ENCODE peak calls at places on chromosomes 1 and 21, in six cellular contexts. One of them, this sample, is unnamed.

GRCh38 chr1:220902916-220903315 is 23.7 kb downstream of the HLX start:
- DNase-seq in CD4-positive, CD25-positive, alpha-beta regulatory T cell: no peak
- DNase-seq in skeletal muscle cell: no peak
- DNase-seq in effector memory CD4-positive, alpha-beta T cell: no peak
- DNase-seq in astrocyte: no peak
- DNase-seq in GM23338: no peak
- DNase-seq in this sample: no peak

GRCh38 chr1:173430707-173431662 is 46.1 kb upstream of the PRDX6 start:
- DNase-seq in CD4-positive, CD25-positive, alpha-beta regulatory T cell: peak
- DNase-seq in skeletal muscle cell: peak
- DNase-seq in effector memory CD4-positive, alpha-beta T cell: peak
- DNase-seq in astrocyte: peak
- DNase-seq in GM23338: peak
- DNase-seq in this sample: peak

GRCh38 chr1:233673146-233673946 is 59.4 kb downstream of the KCNK1 start:
- DNase-seq in CD4-positive, CD25-positive, alpha-beta regulatory T cell: no peak
- DNase-seq in skeletal muscle cell: no peak
- DNase-seq in effector memory CD4-positive, alpha-beta T cell: no peak
- DNase-seq in astrocyte: no peak
- DNase-seq in GM23338: no peak
- DNase-seq in this sample: no peak

GRCh38 chr1:208423522-208423921 is 179.3 kb upstream of the PLXNA2 start:
- DNase-seq in CD4-positive, CD25-positive, alpha-beta regulatory T cell: no peak
- DNase-seq in skeletal muscle cell: no peak
- DNase-seq in effector memory CD4-positive, alpha-beta T cell: no peak
- DNase-seq in astrocyte: no peak
- DNase-seq in GM23338: no peak
- DNase-seq in this sample: peak

GRCh38 chr1:77288275-77288674 is 6.5 kb downstream of the AK5 start:
- DNase-seq in CD4-positive, CD25-positive, alpha-beta regulatory T cell: no peak
- DNase-seq in skeletal muscle cell: peak
- DNase-seq in effector memory CD4-positive, alpha-beta T cell: no peak
- DNase-seq in astrocyte: no peak
- DNase-seq in GM23338: no peak
- DNase-seq in this sample: no peak

GRCh38 chr1:227428803-227429202 is 110.5 kb upstream of the CDC42BPA start:
- DNase-seq in CD4-positive, CD25-positive, alpha-beta regulatory T cell: no peak
- DNase-seq in skeletal muscle cell: peak
- DNase-seq in effector memory CD4-positive, alpha-beta T cell: no peak
- DNase-seq in astrocyte: peak
- DNase-seq in GM23338: peak
- DNase-seq in this sample: no peak

GRCh38 chr21:16330340-16331319 is 600.8 kb downstream of the USP25 start:
- DNase-seq in CD4-positive, CD25-positive, alpha-beta regulatory T cell: peak
- DNase-seq in skeletal muscle cell: peak
- DNase-seq in effector memory CD4-positive, alpha-beta T cell: no peak
- DNase-seq in astrocyte: peak
- DNase-seq in GM23338: peak
- DNase-seq in this sample: no peak

GRCh38 chr1:179883739-179884138 is 1.7 kb downstream of the TOR1AIP1 start:
- DNase-seq in CD4-positive, CD25-positive, alpha-beta regulatory T cell: peak
- DNase-seq in skeletal muscle cell: no peak
- DNase-seq in effector memory CD4-positive, alpha-beta T cell: peak
- DNase-seq in astrocyte: peak
- DNase-seq in GM23338: peak
- DNase-seq in this sample: no peak

DNA sequence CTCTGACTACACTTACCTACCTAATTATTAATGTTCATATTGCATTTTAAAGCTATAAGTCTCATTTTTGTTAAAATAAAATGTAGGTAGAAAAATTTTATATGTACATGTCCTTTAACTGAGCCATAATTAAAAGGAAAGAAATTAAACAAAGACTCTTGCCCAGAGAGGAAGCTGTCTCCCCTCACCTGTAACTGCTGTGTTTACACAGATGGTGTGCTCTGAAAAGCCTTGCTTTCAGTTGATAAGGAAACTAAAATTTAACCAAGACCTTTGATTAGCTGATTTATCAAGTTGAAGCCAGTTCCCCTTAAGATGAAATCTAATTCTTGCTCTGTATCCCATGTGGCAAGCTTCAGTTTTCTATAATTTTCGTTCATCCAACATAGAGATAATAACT is 213.5 kb downstream of the LYPLAL1 start:
- DNase-seq in CD4-positive, CD25-positive, alpha-beta regulatory T cell: no peak
- DNase-seq in skeletal muscle cell: no peak
- DNase-seq in effector memory CD4-positive, alpha-beta T cell: no peak
- DNase-seq in astrocyte: no peak
- DNase-seq in GM23338: no peak
- DNase-seq in this sample: no peak
- H3K4me3 ChIP-seq in CD4-positive, CD25-positive, alpha-beta regulatory T cell: no peak
- H3K4me3 ChIP-seq in skeletal muscle cell: no peak
- H3K4me3 ChIP-seq in effector memory CD4-positive, alpha-beta T cell: no peak
- H3K4me3 ChIP-seq in astrocyte: no peak
- H3K4me3 ChIP-seq in GM23338: no peak
- H3K4me3 ChIP-seq in this sample: no peak

GRCh38 chr1:204376919-204377799 is 17.4 kb upstream of the PLEKHA6 start:
- DNase-seq in CD4-positive, CD25-positive, alpha-beta regulatory T cell: no peak
- DNase-seq in skeletal muscle cell: no peak
- DNase-seq in effector memory CD4-positive, alpha-beta T cell: no peak
- DNase-seq in astrocyte: no peak
- DNase-seq in GM23338: no peak
- DNase-seq in this sample: no peak
- H3K4me3 ChIP-seq in CD4-positive, CD25-positive, alpha-beta regulatory T cell: no peak
- H3K4me3 ChIP-seq in skeletal muscle cell: peak
- H3K4me3 ChIP-seq in effector memory CD4-positive, alpha-beta T cell: peak
- H3K4me3 ChIP-seq in astrocyte: peak
- H3K4me3 ChIP-seq in GM23338: peak
- H3K4me3 ChIP-seq in this sample: peak

GRCh38 chr1:200373811-200374231 is 36.0 kb downstream of the ZNF281 start:
- DNase-seq in CD4-positive, CD25-positive, alpha-beta regulatory T cell: no peak
- DNase-seq in skeletal muscle cell: no peak
- DNase-seq in effector memory CD4-positive, alpha-beta T cell: no peak
- DNase-seq in astrocyte: no peak
- DNase-seq in GM23338: peak
- DNase-seq in this sample: no peak
- H3K4me3 ChIP-seq in CD4-positive, CD25-positive, alpha-beta regulatory T cell: no peak
- H3K4me3 ChIP-seq in skeletal muscle cell: no peak
- H3K4me3 ChIP-seq in effector memory CD4-positive, alpha-beta T cell: no peak
- H3K4me3 ChIP-seq in astrocyte: peak
- H3K4me3 ChIP-seq in GM23338: peak
- H3K4me3 ChIP-seq in this sample: no peak

DNA sequence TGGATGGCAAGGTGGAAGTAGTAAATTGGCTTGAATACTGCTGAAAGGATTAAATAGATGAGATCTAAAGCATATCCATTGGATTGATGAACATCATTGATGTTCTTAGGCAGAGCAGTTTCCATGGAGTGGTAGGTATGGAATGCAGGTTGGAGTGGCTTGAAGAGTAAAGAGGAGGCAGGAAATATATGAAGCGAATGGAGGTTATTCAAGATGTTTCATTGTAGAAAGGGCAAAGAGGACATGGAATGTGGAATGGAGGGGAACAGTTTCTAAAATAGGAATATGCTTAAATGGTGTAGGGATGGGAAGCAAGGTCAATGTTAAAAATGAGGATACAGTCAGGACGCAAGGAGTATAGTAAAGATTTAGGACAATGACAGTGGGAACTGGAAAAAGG is 6.1 kb downstream of the OSBPL9 start:
- DNase-seq in CD4-positive, CD25-positive, alpha-beta regulatory T cell: no peak
- DNase-seq in skeletal muscle cell: no peak
- DNase-seq in effector memory CD4-positive, alpha-beta T cell: no peak
- DNase-seq in astrocyte: no peak
- DNase-seq in GM23338: no peak
- DNase-seq in this sample: no peak
- H3K4me3 ChIP-seq in CD4-positive, CD25-positive, alpha-beta regulatory T cell: no peak
- H3K4me3 ChIP-seq in skeletal muscle cell: no peak
- H3K4me3 ChIP-seq in effector memory CD4-positive, alpha-beta T cell: no peak
- H3K4me3 ChIP-seq in astrocyte: no peak
- H3K4me3 ChIP-seq in GM23338: no peak
- H3K4me3 ChIP-seq in this sample: no peak

GRCh38 chr1:36802018-36802417 is 232.3 kb downstream of the GRIK3 start:
- DNase-seq in CD4-positive, CD25-positive, alpha-beta regulatory T cell: no peak
- DNase-seq in skeletal muscle cell: no peak
- DNase-seq in effector memory CD4-positive, alpha-beta T cell: no peak
- DNase-seq in astrocyte: no peak
- DNase-seq in GM23338: no peak
- DNase-seq in this sample: no peak
- H3K4me3 ChIP-seq in CD4-positive, CD25-positive, alpha-beta regulatory T cell: no peak
- H3K4me3 ChIP-seq in skeletal muscle cell: no peak
- H3K4me3 ChIP-seq in effector memory CD4-positive, alpha-beta T cell: no peak
- H3K4me3 ChIP-seq in astrocyte: no peak
- H3K4me3 ChIP-seq in GM23338: no peak
- H3K4me3 ChIP-seq in this sample: no peak

DNA sequence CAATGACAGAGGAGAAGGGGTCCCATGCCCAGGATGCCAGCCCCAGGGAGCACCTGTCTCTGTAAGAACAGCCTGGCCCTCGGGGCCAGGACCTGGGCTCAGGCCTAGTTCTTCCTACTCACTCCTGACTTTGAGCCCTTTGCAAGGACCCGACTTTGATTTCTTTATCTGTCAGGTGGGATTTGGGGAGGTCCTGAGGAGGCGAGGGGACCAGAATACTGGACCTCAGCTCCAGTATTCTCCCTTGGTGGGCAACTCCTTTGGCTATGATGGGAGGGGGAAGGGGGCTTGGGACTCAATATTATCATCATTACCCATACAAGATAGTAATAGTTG is 18.1 kb downstream of the KCNQ4 start:
- DNase-seq in CD4-positive, CD25-positive, alpha-beta regulatory T cell: no peak
- DNase-seq in skeletal muscle cell: no peak
- DNase-seq in effector memory CD4-positive, alpha-beta T cell: no peak
- DNase-seq in astrocyte: no peak
- DNase-seq in GM23338: no peak
- DNase-seq in this sample: no peak
- H3K4me3 ChIP-seq in CD4-positive, CD25-positive, alpha-beta regulatory T cell: peak
- H3K4me3 ChIP-seq in skeletal muscle cell: peak
- H3K4me3 ChIP-seq in effector memory CD4-positive, alpha-beta T cell: peak
- H3K4me3 ChIP-seq in astrocyte: peak
- H3K4me3 ChIP-seq in GM23338: peak
- H3K4me3 ChIP-seq in this sample: peak

GRCh38 chr21:43585924-43586411 is 73.3 kb downstream of the HSF2BP start:
- DNase-seq in CD4-positive, CD25-positive, alpha-beta regulatory T cell: peak
- DNase-seq in skeletal muscle cell: peak
- DNase-seq in effector memory CD4-positive, alpha-beta T cell: no peak
- DNase-seq in astrocyte: peak
- DNase-seq in GM23338: peak
- DNase-seq in this sample: no peak
- H3K4me3 ChIP-seq in CD4-positive, CD25-positive, alpha-beta regulatory T cell: peak
- H3K4me3 ChIP-seq in skeletal muscle cell: no peak
- H3K4me3 ChIP-seq in effector memory CD4-positive, alpha-beta T cell: no peak
- H3K4me3 ChIP-seq in astrocyte: no peak
- H3K4me3 ChIP-seq in GM23338: no peak
- H3K4me3 ChIP-seq in this sample: no peak

This sample was measured in HL-60.